ENCODE peak calls at places on chromosomes 5 and 9, in seven cellular contexts. R, B, T, K, I, N and Z are unnamed samples.

GRCh38 chr9:34984049-34984448 is 5.5 kb upstream of the DNAJB5 start:
- DNase-seq in R (peak), B (peak), T (no peak), K (no peak), I (peak), N (no peak), Z (no peak)

GRCh38 chr9:16515879-16516289 is 354.6 kb downstream of the BNC2 start:
- DNase-seq in R (no peak), B (no peak), T (peak), K (no peak), I (peak), N (no peak), Z (no peak)

GRCh38 chr9:63817622-63818518 is 1467.1 kb downstream of the FOXD4L5 start:
- DNase-seq in R (peak), B (peak), T (no peak), K (peak), I (peak), N (no peak), Z (peak)

GRCh38 chr5:169142264-169142970 is 158.5 kb downstream of the SLIT3 start:
- DNase-seq in R (no peak), B (no peak), T (no peak), K (no peak), I (no peak), N (no peak), Z (no peak)

GRCh38 chr5:74767579-74767913 is 497 bp downstream of the NSA2 start:
- DNase-seq in R (no peak), B (no peak), T (peak), K (no peak), I (peak), N (no peak), Z (no peak)

GRCh38 chr5:174172104-174172965 is 126.8 kb downstream of the NSG2 start:
- DNase-seq in R (no peak), B (no peak), T (no peak), K (no peak), I (no peak), N (no peak), Z (no peak)

GRCh38 chr9:75130621-75131020 is 42.3 kb downstream of the OSTF1 start:
- DNase-seq in R (no peak), B (no peak), T (no peak), K (no peak), I (no peak), N (peak), Z (no peak)

GRCh38 chr5:19886123-19886921 is 101.7 kb downstream of the CDH18 start:
- DNase-seq in R (no peak), B (no peak), T (no peak), K (no peak), I (no peak), N (peak), Z (no peak)

GRCh38 chr9:1429328-1429727 is 379.2 kb downstream of the DMRT2 start:
- DNase-seq in R (no peak), B (no peak), T (peak), K (no peak), I (no peak), N (no peak), Z (no peak)

GRCh38 chr9:135958485-135958884 is 2.7 kb downstream of the UBAC1 start:
- DNase-seq in R (no peak), B (no peak), T (no peak), K (no peak), I (no peak), N (no peak), Z (no peak)

GRCh38 chr5:119435436-119436132 is 16.7 kb upstream of the HSD17B4 start:
- DNase-seq in R (peak), B (no peak), T (peak), K (peak), I (peak), N (no peak), Z (peak)
- TF ChIP-seq CTCF in R (peak), B (peak), T (peak), K (peak), I (peak), N (peak), Z (peak)

DNA sequence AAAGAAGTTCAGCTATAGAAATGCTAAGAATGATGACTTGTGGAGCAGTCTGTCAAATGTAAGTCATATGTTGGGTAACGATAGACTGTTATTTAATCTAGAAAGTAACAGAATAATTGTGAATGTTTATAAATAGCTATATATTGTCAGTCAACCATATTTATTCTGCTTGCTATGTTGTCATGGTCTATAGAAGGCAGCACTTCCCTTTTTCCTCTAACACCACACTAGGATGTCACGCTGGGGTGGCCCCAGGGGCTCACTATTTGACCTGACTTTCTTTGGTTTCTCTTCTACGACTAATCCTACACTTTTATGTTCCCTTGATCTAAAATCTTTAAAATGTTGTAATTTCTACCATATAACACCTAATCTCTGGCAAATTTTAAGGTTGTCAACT is 20.5 kb downstream of the ERAP2 start:
- DNase-seq in R (no peak), B (no peak), T (no peak), K (no peak), I (no peak), N (no peak), Z (peak)
- TF ChIP-seq CTCF in R (no peak), B (no peak), T (no peak), K (no peak), I (no peak), N (no peak), Z (no peak)

DNA sequence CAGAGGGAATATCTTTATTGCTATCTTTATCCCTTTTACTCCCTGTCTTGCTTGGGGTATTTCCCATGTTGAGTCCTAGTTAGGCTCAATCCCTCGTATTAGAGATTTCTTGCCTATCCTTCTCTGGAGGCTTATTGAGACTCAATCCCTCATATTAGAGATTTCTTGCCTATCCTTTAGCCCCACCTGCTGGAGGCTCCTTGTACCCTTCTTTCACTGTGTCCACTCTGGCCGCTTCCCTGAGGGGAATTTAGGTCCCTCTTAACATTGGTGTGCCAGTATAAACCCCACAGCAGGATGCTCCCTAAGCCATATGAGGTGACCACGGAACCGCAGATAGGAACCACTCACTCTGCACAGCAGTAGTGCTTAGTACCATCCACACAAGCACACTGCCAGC is 110.7 kb upstream of the MAMDC2 start:
- DNase-seq in R (no peak), B (no peak), T (peak), K (no peak), I (peak), N (no peak), Z (no peak)
- TF ChIP-seq CTCF in R (no peak), B (no peak), T (peak), K (no peak), I (peak), N (peak), Z (no peak)

DNA sequence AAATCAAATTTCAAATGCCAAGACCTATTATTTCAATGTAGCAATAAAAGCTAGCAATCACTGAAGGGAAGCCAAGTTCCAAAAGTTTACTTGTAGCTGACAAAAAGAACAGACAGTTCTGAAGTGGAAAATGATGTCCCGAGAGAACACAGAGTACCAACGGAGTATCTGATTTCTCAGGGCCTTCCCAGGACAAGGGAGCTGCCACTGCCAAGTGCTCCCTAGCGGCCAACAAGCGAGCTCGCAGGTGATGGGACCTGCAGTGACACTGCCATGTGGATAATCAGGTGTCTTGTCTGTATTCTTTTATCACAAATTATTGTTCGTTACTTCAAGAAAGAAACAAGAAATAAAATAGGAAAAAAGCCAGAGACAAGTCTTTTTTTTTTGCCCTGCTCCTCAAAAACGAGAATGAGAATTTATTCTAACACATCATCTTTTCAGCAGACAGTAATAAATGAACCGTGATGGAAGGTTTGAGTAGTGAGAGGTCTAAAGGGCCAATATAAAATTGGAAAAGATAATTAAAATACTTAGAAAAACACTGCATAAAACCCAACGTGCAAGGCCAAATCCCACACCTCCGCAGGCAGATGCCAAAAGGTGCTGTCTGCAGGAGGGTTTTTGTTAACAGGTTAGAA is 159.4 kb downstream of the MYO10 start:
- DNase-seq in R (no peak), B (no peak), T (peak), K (no peak), I (peak), N (no peak), Z (no peak)
- TF ChIP-seq CTCF in R (peak), B (peak), T (peak), K (no peak), I (peak), N (peak), Z (no peak)

DNA sequence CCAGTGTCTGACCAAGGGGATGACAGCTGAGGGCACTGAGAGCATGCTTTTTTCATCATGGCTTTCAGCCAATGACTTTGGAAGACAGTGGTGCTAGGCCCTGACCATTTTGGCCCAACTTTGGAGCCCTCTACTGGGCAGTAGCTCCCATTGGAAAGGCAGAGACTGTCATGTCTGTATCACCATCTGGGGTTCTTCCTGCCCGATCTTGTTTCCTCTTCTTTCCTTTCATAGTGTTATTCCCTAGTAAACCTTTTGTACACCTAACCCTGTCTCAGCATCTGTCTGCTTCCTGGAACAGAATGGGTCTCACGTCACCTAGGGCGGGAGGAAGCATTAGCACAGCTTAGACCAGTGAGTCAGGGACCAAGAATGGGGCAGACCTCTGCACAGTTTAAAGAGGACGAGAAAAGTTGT is 97.4 kb upstream of the MAST4 start:
- DNase-seq in R (no peak), B (no peak), T (peak), K (no peak), I (peak), N (peak), Z (no peak)
- TF ChIP-seq CTCF in R (no peak), B (no peak), T (no peak), K (no peak), I (no peak), N (peak), Z (no peak)

GRCh38 chr5:61230492-61230891 is 68.2 kb upstream of the SMIM15 start:
- DNase-seq in R (no peak), B (no peak), T (no peak), K (no peak), I (no peak), N (no peak), Z (no peak)
- TF ChIP-seq CTCF in R (no peak), B (no peak), T (no peak), K (no peak), I (no peak), N (no peak), Z (no peak)

GRCh38 chr9:26221295-26221694 is 543.1 kb upstream of the TUSC1 start:
- DNase-seq in R (no peak), B (no peak), T (no peak), K (no peak), I (no peak), N (no peak), Z (no peak)
- TF ChIP-seq CTCF in R (no peak), B (no peak), T (no peak), K (no peak), I (no peak), N (no peak), Z (no peak)